ENCODE peak calls at places on chromosomes 11 and 22, in four cellular contexts. C is dermis microvascular lymphatic vessel endothelial cell, X is nephron progenitor cell, I is HCEC 1CT. P is an unnamed sample.

GRCh38 chr11:33001281-33001680 is 14.4 kb upstream of the DEPDC7 start:
- DNase-seq in C (no peak), X (no peak), I (no peak), P (no peak)

GRCh38 chr11:34525887-34526657 is 12.5 kb upstream of the ELF5 start:
- DNase-seq in C (no peak), X (no peak), I (no peak), P (no peak)

GRCh38 chr22:35838849-35839646 is 121.4 kb downstream of the APOL5 start:
- DNase-seq in C (peak; percentile 44), X (peak; percentile 11), I (peak; percentile 80), P (no peak)

GRCh38 chr11:71214553-71215371 is 37.6 kb downstream of the SHANK2 start:
- DNase-seq in C (no peak), X (no peak), I (no peak), P (no peak)

GRCh38 chr11:6402561-6402981 is 12.3 kb downstream of the SMPD1 start:
- DNase-seq in C (no peak), X (no peak), I (no peak), P (no peak)

GRCh38 chr11:60159284-60159683 is 23.6 kb downstream of the MS4A6A start:
- DNase-seq in C (peak; percentile 70), X (no peak), I (no peak), P (no peak)

GRCh38 chr11:61971177-61972111 is 4.0 kb upstream of the FTH1 start:
- DNase-seq in C (peak; percentile 99), X (peak; percentile 85), I (peak; percentile 97), P (peak; percentile 95)

GRCh38 chr11:17734986-17735822 is 623 bp downstream of the KCNC1 start:
- DNase-seq in C (peak; percentile 81), X (peak; percentile 93), I (no peak), P (peak; percentile 37)

GRCh38 chr22:25362883-25363240 is 143.4 kb downstream of the CRYBB2 start:
- DNase-seq in C (no peak), X (no peak), I (no peak), P (no peak)